ENCODE peak calls at places on chromosome 13, in seven cellular contexts. L is breast epithelium; K is heart right ventricle; N is astrocyte; A is MM.1S; Q is CD8-positive, alpha-beta T cell; O is prostate gland. S is an unnamed sample. For H3K4me1, the result is how much of the 10 kb centered on the place peaks cover.

GRCh38 chr13:65347420-65348030 is 1882.6 kb downstream of the PCDH9 start:
- DNase-seq in A (no peak), O (no peak), Q (no peak), K (no peak), L (no peak), N (no peak), S (no peak)

GRCh38 chr13:112825071-112825470 is 135.2 kb downstream of the ATP11A start:
- DNase-seq in O (no peak), N (no peak), Q (no peak), A (no peak), L (no peak), K (no peak), S (no peak)

GRCh38 chr13:112714772-112715569 is 25.1 kb downstream of the ATP11A start:
- DNase-seq in O (no peak), L (no peak), A (no peak), K (no peak), N (no peak), Q (no peak), S (no peak)

GRCh38 chr13:100532836-100533435 is 55.7 kb downstream of the GGACT start:
- DNase-seq in L (no peak), N (no peak), A (no peak), O (no peak), Q (no peak), K (no peak), S (no peak)

GRCh38 chr13:67651908-67652307 is 421.8 kb upstream of the PCDH9 start:
- DNase-seq in N (no peak), A (no peak), K (no peak), O (no peak), L (no peak), Q (no peak), S (no peak)

GRCh38 chr13:35470671-35471465 is 5.6 kb downstream of the MAB21L1 start:
- DNase-seq in N (peak), L (no peak), Q (no peak), O (no peak), K (peak), A (no peak), S (no peak)

GRCh38 chr13:64154514-64154913 is 2738.9 kb upstream of the PCDH20 start:
- DNase-seq in Q (no peak), N (peak), K (no peak), L (no peak), A (no peak), O (no peak), S (no peak)

GRCh38 chr13:40518481-40518882 is 148.0 kb downstream of the FOXO1 start:
- DNase-seq in N (peak), A (no peak), K (no peak), Q (peak), O (no peak), L (no peak), S (no peak)

GRCh38 chr13:44396963-44397580 is 23.4 kb downstream of the SERP2 start:
- DNase-seq in O (no peak), K (peak), N (peak), A (no peak), L (no peak), Q (no peak), S (peak)

GRCh38 chr13:111913790-111914189 is 153.2 kb upstream of the SOX1 start:
- DNase-seq in Q (no peak), N (no peak), A (no peak), K (no peak), O (no peak), L (no peak), S (no peak)

GRCh38 chr13:50403311-50403710 is 388.1 kb downstream of the KCNRG start:
- DNase-seq in O (no peak), Q (no peak), K (no peak), A (no peak), L (peak), N (no peak), S (no peak)

GRCh38 chr13:103062079-103062478 is 4.1 kb downstream of the SLC10A2 start:
- DNase-seq in Q (no peak), K (no peak), N (no peak), O (no peak), A (no peak), L (no peak), S (no peak)

GRCh38 chr13:42981317-42981716 is 10.7 kb downstream of the EPSTI1 start:
- DNase-seq in Q (no peak), L (no peak), N (peak), K (no peak), O (no peak), A (no peak), S (no peak)

GRCh38 chr13:89755729-89756492 is 1591.6 kb upstream of the MIR17HG start:
- DNase-seq in K (no peak), O (no peak), N (no peak), A (peak), Q (no peak), L (no peak), S (no peak)

GRCh38 chr13:39895254-39895653 is 239.8 kb downstream of the COG6 start:
- DNase-seq in Q (no peak), L (no peak), O (no peak), N (peak), K (no peak), A (no peak), S (no peak)

GRCh38 chr13:36680918-36681317 is 7.1 kb downstream of the SERTM1 start:
- DNase-seq in Q (no peak), K (no peak), N (peak), A (no peak), L (no peak), O (no peak), S (no peak)

GRCh38 chr13:48500652-48501197 is 32.2 kb downstream of the RCBTB2 start:
- DNase-seq in A (no peak), O (no peak), K (no peak), Q (no peak), N (peak), L (no peak), S (no peak)

GRCh38 chr13:23384111-23384510 is 49.4 kb downstream of the SACS start:
- DNase-seq in O (no peak), Q (no peak), L (no peak), K (no peak), A (no peak), N (peak), S (no peak)

GRCh38 chr13:111518161-111518791 is 197.8 kb downstream of the TEX29 start:
- DNase-seq in O (no peak), A (no peak), L (peak), K (no peak), Q (no peak), N (no peak), S (peak)

GRCh38 chr13:39531646-39532045 is 71.3 kb downstream of the LHFPL6 start:
- DNase-seq in Q (no peak), K (no peak), L (no peak), O (no peak), A (no peak), N (peak), S (no peak)

GRCh38 chr13:106500450-106500849 is 35.0 kb downstream of the EFNB2 start:
- DNase-seq in N (peak), Q (no peak), L (no peak), O (no peak), A (no peak), K (no peak), S (no peak)

GRCh38 chr13:24208314-24208713 is 47.8 kb downstream of the SPATA13 start:
- DNase-seq in L (no peak), Q (no peak), N (peak), O (no peak), K (no peak), A (no peak), S (no peak)

GRCh38 chr13:107835339-107836018 is 379.9 kb downstream of the LIG4 start:
- DNase-seq in N (peak), L (no peak), Q (no peak), A (no peak), O (no peak), K (no peak), S (no peak)

GRCh38 chr13:43006893-43007631 is 15.0 kb upstream of the EPSTI1 start:
- DNase-seq in A (no peak), Q (no peak), L (no peak), N (peak), K (no peak), O (no peak), S (no peak)

GRCh38 chr13:73477441-73477840 is 418.6 kb downstream of the KLF5 start:
- DNase-seq in Q (no peak), O (no peak), K (no peak), L (no peak), A (no peak), N (no peak), S (no peak)

GRCh38 chr13:73467103-73467502 is 408.3 kb downstream of the KLF5 start:
- DNase-seq in N (peak), A (no peak), O (no peak), Q (no peak), L (no peak), K (no peak), S (no peak)

GRCh38 chr13:73473016-73473415 is 414.2 kb downstream of the KLF5 start:
- DNase-seq in O (no peak), L (no peak), K (no peak), A (no peak), Q (no peak), N (no peak), S (no peak)
- H3K4me1 ChIP-seq in O (under half), L (under half), K (under half), A (under half), Q (under half), N (under half), S (under half)

DNA sequence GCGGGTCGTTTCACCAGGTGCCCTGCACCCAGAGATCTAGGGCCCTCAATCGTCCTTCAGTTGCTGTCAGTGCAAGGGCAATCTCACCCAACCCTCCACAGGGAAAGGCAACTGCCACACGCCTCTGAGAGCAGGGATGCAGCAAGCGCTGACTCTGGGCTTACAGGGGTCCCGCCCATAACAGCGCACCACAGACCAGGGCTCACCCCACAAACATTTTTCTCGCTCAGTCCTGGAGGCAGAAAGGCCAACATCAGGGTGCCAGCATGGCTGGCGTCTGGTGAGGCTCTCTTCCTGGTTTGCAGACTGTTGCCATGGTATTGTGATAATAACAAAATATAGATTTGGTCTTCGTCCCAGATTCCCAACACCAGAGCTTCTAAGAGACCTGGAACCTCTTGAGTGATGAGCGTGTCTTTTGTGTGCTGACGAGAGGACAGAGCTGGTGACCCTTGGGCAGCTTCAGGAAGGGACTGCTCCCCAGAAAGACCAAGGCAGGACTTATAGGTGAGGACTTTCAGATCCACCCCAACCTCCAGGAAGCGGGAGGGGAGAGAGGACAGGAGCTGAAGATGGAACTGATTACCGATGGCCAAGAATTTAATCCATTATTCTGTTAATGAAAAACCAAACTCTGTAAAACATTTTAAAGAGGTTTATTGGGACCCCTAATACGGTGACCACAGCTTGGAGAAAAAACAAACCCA is 51.3 kb downstream of the C13orf46 start:
- DNase-seq in L (peak), Q (no peak), N (no peak), A (no peak), O (no peak), K (no peak), S (peak)
- TF ChIP-seq CTCF in L (no peak), Q (no peak), N (no peak), A (no peak), O (no peak), K (no peak), S (no peak)

GRCh38 chr13:99377641-99378040 is 70.4 kb upstream of the GPR183 start:
- DNase-seq in A (no peak), N (no peak), K (no peak), O (no peak), Q (peak), L (no peak), S (no peak)
- H3K4me1 ChIP-seq in A (under half), N (under half), K (under half), O (under half), Q (half or more), L (under half), S (under half)

DNA sequence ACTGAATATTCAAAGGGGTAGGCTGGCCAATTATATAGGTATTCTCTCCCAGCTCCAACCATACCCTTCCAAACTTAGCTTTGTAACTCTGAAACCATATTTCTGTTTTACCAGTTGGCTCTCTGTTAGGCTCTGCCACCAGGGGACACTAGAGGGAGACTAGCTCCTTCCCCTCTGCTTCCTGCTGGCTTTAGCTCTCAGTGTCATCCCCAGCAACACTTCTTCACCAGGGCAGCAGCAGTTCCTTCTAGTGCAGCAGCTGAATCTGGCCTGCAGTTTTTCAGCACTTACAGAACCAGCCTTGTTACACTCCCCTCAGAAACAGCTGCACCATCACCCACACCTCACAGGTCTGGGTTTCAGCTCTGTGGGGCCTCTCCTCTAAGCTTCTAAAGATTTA is 51.0 kb upstream of the DOCK9 start:
- DNase-seq in K (no peak), N (no peak), A (peak), O (no peak), L (no peak), Q (peak), S (no peak)
- TF ChIP-seq CTCF in K (no peak), N (peak), A (peak), O (no peak), L (no peak), Q (peak), S (peak)

GRCh38 chr13:33280550-33280905 is 5.0 kb downstream of the STARD13 start:
- DNase-seq in K (no peak), O (no peak), A (no peak), L (no peak), Q (no peak), N (no peak), S (no peak)

GRCh38 chr13:33277946-33278345 is 7.6 kb downstream of the STARD13 start:
- DNase-seq in L (no peak), A (no peak), Q (no peak), K (no peak), O (no peak), N (no peak), S (no peak)

GRCh38 chr13:33279898-33280549 is 5.5 kb downstream of the STARD13 start:
- DNase-seq in A (no peak), K (no peak), O (peak), N (peak), Q (no peak), L (no peak), S (peak)

GRCh38 chr13:33278923-33279322 is 6.6 kb downstream of the STARD13 start:
- DNase-seq in L (no peak), O (no peak), Q (no peak), K (no peak), N (no peak), A (no peak), S (no peak)

DNA sequence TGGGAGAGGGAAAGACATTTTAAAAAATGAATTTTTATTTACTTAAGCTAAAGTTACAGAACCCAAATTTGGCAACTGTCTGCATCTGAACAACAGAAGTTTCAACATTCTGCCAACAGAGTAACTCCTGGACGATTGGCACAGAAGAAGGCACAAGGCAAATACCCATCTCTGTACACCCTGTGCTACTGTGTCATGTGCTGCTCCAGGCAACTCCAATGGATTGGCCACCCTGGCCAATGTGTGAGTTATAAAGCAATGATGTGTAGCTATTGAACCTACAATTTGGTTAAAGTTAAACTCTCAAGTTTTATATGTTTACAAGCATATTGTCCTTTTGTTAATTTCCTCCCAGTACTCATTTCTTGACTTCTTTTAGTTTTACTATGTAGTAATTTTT is 6.1 kb downstream of the STARD13 start:
- DNase-seq in K (no peak), O (peak), A (no peak), L (no peak), N (no peak), Q (no peak), S (no peak)
- H3K4me1 ChIP-seq in K (half or more), O (under half), A (under half), L (under half), N (half or more), Q (under half), S (under half)